ENCODE peak calls at places on chromosomes 12 and 14, in six cellular contexts. D is IMR-90, J is mesenchymal stem cell, M is mesendoderm, N is trophoblast cell, X is H1. V is an unnamed sample.

GRCh38 chr12:117377758-117378157 is 16.3 kb upstream of the NOS1 start:
- DNase-seq in D (no peak), J (no peak), M (peak; percentile 68), N (peak; percentile 49), X (no peak), V (no peak)

GRCh38 chr12:109810954-109811623 is 22.1 kb downstream of the TRPV4 start:
- DNase-seq in D (no peak), J (no peak), M (no peak), N (no peak), X (no peak), V (no peak)

GRCh38 chr12:112711507-112711906 is 80.0 kb upstream of the RPH3A start:
- DNase-seq in D (no peak), J (no peak), M (no peak), N (no peak), X (no peak), V (no peak)

GRCh38 chr14:100065161-100065871 is at the start of gene EVL:
- DNase-seq in D (no peak), J (no peak), M (no peak), N (no peak), X (no peak), V (no peak)

GRCh38 chr12:123941485-123942276 is 30.9 kb downstream of the CCDC92 start:
- DNase-seq in D (no peak), J (no peak), M (no peak), N (no peak), X (no peak), V (no peak)

GRCh38 chr12:58291106-58291505 is 349.7 kb downstream of the ATP23 start:
- DNase-seq in D (no peak), J (no peak), M (no peak), N (no peak), X (no peak), V (no peak)

GRCh38 chr14:37819155-37820015 is 224.0 kb downstream of the TTC6 start:
- DNase-seq in D (peak; percentile 29), J (peak; percentile 70), M (peak; percentile 42), N (no peak), X (no peak), V (no peak)

GRCh38 chr14:62443796-62444195 is 601.5 kb downstream of the KCNH5 start:
- DNase-seq in D (peak; percentile 82), J (peak; percentile 43), M (peak; percentile 39), N (peak; percentile 46), X (no peak), V (no peak)

GRCh38 chr14:30608533-30609006 is 13.5 kb upstream of the SCFD1 start:
- DNase-seq in D (peak; percentile 59), J (peak; percentile 38), M (peak; percentile 16), N (peak; percentile 20), X (no peak), V (no peak)

GRCh38 chr12:63845726-63846125 is 1.2 kb downstream of the SRGAP1 start:
- DNase-seq in D (peak; percentile 54), J (peak; percentile 54), M (no peak), N (peak; percentile 41), X (no peak), V (no peak)

GRCh38 chr12:3446653-3447270 is 44.2 kb upstream of the PRMT8 start:
- DNase-seq in D (no peak), J (no peak), M (no peak), N (no peak), X (no peak), V (no peak)

GRCh38 chr12:61490732-61491498 is 769.3 kb upstream of the USP15 start:
- DNase-seq in D (no peak), J (peak; percentile 48), M (no peak), N (no peak), X (no peak), V (no peak)

GRCh38 chr12:79250955-79251354 is 386.4 kb downstream of the SYT1 start:
- DNase-seq in D (peak; percentile 35), J (no peak), M (no peak), N (no peak), X (no peak), V (no peak)

GRCh38 chr14:30710870-30711269 is 88.8 kb downstream of the SCFD1 start:
- DNase-seq in D (peak; percentile 49), J (no peak), M (no peak), N (no peak), X (no peak), V (no peak)

GRCh38 chr12:124614512-124615292 is 47.3 kb upstream of the NCOR2 start:
- DNase-seq in D (no peak), J (no peak), M (no peak), N (no peak), X (no peak), V (no peak)

GRCh38 chr12:19490908-19491307 is 51.6 kb downstream of the AEBP2 start:
- DNase-seq in D (no peak), J (no peak), M (no peak), N (no peak), X (no peak), V (no peak)

GRCh38 chr12:2138294-2138693 is 85.5 kb downstream of the CACNA1C start:
- DNase-seq in D (no peak), J (no peak), M (no peak), N (no peak), X (no peak), V (no peak)

GRCh38 chr14:77794357-77794756 is 5.6 kb upstream of the ADCK1 start:
- DNase-seq in D (no peak), J (no peak), M (no peak), N (no peak), X (no peak), V (no peak)

GRCh38 chr14:81122326-81122725 is 98.4 kb downstream of the GTF2A1 start:
- DNase-seq in D (no peak), J (no peak), M (no peak), N (no peak), X (no peak), V (no peak)

GRCh38 chr12:132530851-132531250 is 40.9 kb downstream of the FBRSL1 start:
- DNase-seq in D (no peak), J (no peak), M (no peak), N (no peak), X (no peak), V (no peak)

GRCh38 chr12:132536102-132536876 is 46.3 kb downstream of the FBRSL1 start:
- DNase-seq in D (no peak), J (no peak), M (no peak), N (no peak), X (no peak), V (no peak)

GRCh38 chr12:132534076-132534475 is 44.1 kb downstream of the FBRSL1 start:
- DNase-seq in D (no peak), J (no peak), M (no peak), N (no peak), X (no peak), V (no peak)

GRCh38 chr12:132535046-132535445 is 45.1 kb downstream of the FBRSL1 start:
- DNase-seq in D (no peak), J (no peak), M (no peak), N (no peak), X (no peak), V (no peak)

GRCh38 chr12:132533584-132533958 is 43.6 kb downstream of the FBRSL1 start:
- DNase-seq in D (no peak), J (no peak), M (no peak), N (no peak), X (no peak), V (no peak)
- H3K4me3 ChIP-seq in D (no peak overlapping the region), J (no peak overlapping the region), M (no peak overlapping the region), N (no peak overlapping the region), X (no peak overlapping the region), V (no peak overlapping the region)

DNA sequence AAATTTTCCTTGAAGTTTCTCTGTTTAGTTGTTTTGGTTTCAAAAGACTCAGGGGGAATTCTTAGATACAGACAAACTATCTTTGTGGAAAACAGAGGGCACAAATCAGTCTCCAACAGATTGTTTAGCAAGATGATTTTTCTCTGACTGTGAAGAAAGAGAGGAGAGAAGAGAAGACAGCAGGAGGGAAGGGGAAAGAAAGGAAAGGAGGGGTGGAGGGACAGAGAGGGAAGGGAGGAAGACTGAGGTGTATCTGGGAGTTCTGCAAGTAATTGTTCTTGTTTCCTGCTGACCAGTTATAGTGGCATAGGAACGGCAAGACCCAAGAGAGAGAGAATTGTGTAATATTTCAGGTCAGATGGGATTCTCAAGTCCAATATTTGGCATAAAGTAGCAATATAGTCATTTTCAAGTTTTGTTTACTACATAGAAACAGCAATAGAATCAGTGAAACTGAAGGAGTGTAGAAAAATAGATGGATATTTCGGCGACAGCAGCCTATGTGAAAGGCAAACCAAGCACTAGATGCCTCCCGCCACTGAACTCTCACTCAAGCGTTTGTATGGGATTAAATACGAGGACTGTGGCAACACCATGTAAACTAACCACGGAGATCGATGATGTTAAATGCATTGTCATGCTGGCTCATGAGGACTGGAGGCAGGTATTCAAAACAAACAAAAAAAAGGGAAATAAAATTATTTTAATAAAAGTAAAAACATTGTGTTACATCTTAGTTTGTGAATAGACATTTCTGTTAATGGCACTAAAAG is 342.5 kb downstream of the SLC16A7 start:
- DNase-seq in D (no peak), J (no peak), M (peak; percentile 18), N (no peak), X (no peak), V (no peak)
- H2BK5ac ChIP-seq in D (no peak overlapping the region), J (no peak overlapping the region), M (no peak overlapping the region), N (no peak overlapping the region), X (no peak overlapping the region), V (no peak overlapping the region)

GRCh38 chr12:27148791-27149190 is 66.4 kb upstream of the C12orf71 start:
- DNase-seq in D (no peak), J (no peak), M (no peak), N (no peak), X (no peak), V (no peak)

GRCh38 chr12:27140478-27140969 is 58.1 kb upstream of the C12orf71 start:
- DNase-seq in D (no peak), J (no peak), M (no peak), N (no peak), X (no peak), V (no peak)

GRCh38 chr12:27142102-27142721 is 59.8 kb upstream of the C12orf71 start:
- DNase-seq in D (peak; percentile 84), J (peak; percentile 78), M (peak; percentile 86), N (peak; percentile 90), X (peak; percentile 39), V (peak; percentile 71)

GRCh38 chr12:27148373-27148772 is 66.0 kb upstream of the C12orf71 start:
- DNase-seq in D (no peak), J (no peak), M (no peak), N (no peak), X (no peak), V (no peak)

GRCh38 chr12:27143676-27144075 is 61.3 kb upstream of the C12orf71 start:
- DNase-seq in D (no peak), J (no peak), M (no peak), N (no peak), X (no peak), V (no peak)
- H3K4me3 ChIP-seq in D (no peak overlapping the region), J (no peak overlapping the region), M (no peak overlapping the region), N (no peak overlapping the region), X (no peak overlapping the region), V (no peak overlapping the region)

DNA sequence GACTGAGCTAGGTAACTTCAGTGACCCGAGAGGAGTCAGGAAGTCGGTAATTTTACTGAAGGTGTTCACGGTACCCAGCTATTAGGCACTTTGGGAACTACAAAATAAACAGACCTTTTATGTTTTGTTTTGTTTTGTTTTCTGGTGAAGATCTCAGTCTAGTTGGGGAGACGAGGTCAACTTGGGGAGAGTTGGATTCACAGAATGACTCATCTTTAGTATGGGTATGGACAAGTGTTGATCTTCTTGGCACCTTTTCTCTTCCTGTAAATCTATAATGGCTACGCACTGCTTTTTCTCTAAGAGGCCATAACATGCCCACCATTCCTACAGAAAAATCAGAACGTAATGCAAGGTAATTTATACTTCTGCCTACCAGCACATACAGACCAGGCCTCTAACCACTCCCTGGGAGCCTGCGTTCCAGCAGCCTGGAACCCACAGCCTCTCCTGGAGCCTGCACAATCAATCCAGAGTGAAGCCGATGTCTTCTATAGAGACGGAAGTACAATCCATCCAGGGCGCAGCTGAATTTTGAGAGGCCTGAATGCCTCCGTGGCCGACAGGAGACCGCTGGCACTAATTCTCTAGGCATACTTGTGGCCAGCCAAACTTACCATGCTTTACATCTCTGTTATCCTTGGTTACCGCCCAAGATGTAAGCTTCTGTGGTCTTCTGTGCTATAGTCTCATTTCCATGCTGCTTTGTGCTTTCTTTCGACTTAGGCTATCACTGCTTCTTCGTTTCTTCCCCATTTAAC is 679 bp downstream of the PPHLN1 start:
- DNase-seq in D (peak; percentile 27), J (peak; percentile 39), M (peak; percentile 11), N (peak; percentile 37), X (no peak), V (no peak)
- H2BK5ac ChIP-seq in D (peak overlapping the region; percentile 53), J (no peak overlapping the region), M (no peak overlapping the region), N (no peak overlapping the region), X (peak overlapping the region; percentile 29), V (no peak overlapping the region)

V was measured in neuronal stem cell.